ENCODE peak calls at places on chromosomes 5 and 9, in nine cellular contexts. N is NB4; K is T-helper 2 cell; C is iPS-NIHi11; S is effector memory CD8-positive, alpha-beta T cell; G is upper lobe of left lung; F is NCI-H2029; I is effector CD8-positive, alpha-beta T cell; O is ELR. U is an unnamed sample.

GRCh38 chr5:172775326-172776234 is 4.6 kb upstream of the DUSP1 start:
- DNase-seq in K (no peak), N (peak), C (no peak), S (no peak), O (peak), F (no peak), G (peak), I (no peak), U (no peak)

GRCh38 chr5:124104813-124105212 is 592.8 kb downstream of the CSNK1G3 start:
- DNase-seq in K (no peak), C (no peak), N (no peak), G (no peak), O (no peak), F (no peak), S (no peak), I (no peak), U (no peak)

GRCh38 chr9:72554221-72554641 is 32.8 kb downstream of the TMC1 start:
- DNase-seq in O (peak), K (no peak), G (no peak), S (no peak), N (no peak), C (peak), F (no peak), I (no peak), U (no peak)

GRCh38 chr5:23742701-23743100 is 235.3 kb downstream of the PRDM9 start:
- DNase-seq in G (no peak), K (no peak), C (no peak), O (no peak), F (no peak), S (no peak), N (no peak), I (no peak), U (no peak)

GRCh38 chr5:38800515-38800914 is 45.3 kb upstream of the OSMR start:
- DNase-seq in I (no peak), N (no peak), K (no peak), F (no peak), O (no peak), S (no peak), G (no peak), C (no peak), U (no peak)

GRCh38 chr5:113166285-113166684 is 189.7 kb downstream of the DCP2 start:
- DNase-seq in N (no peak), S (no peak), C (no peak), F (no peak), I (no peak), O (peak), G (no peak), K (no peak), U (no peak)

GRCh38 chr5:175457466-175457865 is 13.5 kb upstream of the DRD1 start:
- DNase-seq in C (no peak), G (no peak), F (no peak), K (no peak), N (no peak), I (no peak), O (peak), S (no peak), U (no peak)

GRCh38 chr5:100772011-100772410 is 131.1 kb downstream of the ST8SIA4 start:
- DNase-seq in N (no peak), O (no peak), S (no peak), C (no peak), K (no peak), G (no peak), I (no peak), F (no peak), U (no peak)

GRCh38 chr5:142325677-142326479 is 1.1 kb upstream of the SPRY4 start:
- DNase-seq in O (peak), N (peak), I (no peak), C (peak), G (peak), S (no peak), K (no peak), F (peak), U (no peak)

GRCh38 chr9:16626577-16627130 is 243.8 kb downstream of the BNC2 start:
- DNase-seq in I (no peak), O (peak), N (no peak), S (no peak), K (no peak), G (no peak), F (no peak), C (peak), U (no peak)

GRCh38 chr5:172820046-172820767 is 13.8 kb upstream of the ERGIC1 start:
- DNase-seq in N (no peak), K (no peak), O (no peak), C (no peak), I (no peak), S (no peak), G (peak), F (no peak), U (no peak)

GRCh38 chr9:108761530-108762347 is 94.0 kb downstream of the ACTL7B start:
- DNase-seq in O (peak), C (peak), S (no peak), I (no peak), K (no peak), G (no peak), F (peak), N (peak), U (peak)

GRCh38 chr5:176700239-176700847 is 53.1 kb downstream of the TSPAN17 start:
- DNase-seq in F (no peak), I (no peak), G (no peak), O (peak), N (peak), S (no peak), K (no peak), C (peak), U (no peak)

GRCh38 chr9:36064448-36065037 is 27.8 kb downstream of the RECK start:
- DNase-seq in N (no peak), S (no peak), G (no peak), I (no peak), O (peak), C (no peak), K (no peak), F (no peak), U (no peak)

GRCh38 chr5:180467576-180467975 is 26.6 kb upstream of the CNOT6 start:
- DNase-seq in F (no peak), S (no peak), G (no peak), O (no peak), N (no peak), K (no peak), C (peak), I (no peak), U (no peak)

GRCh38 chr5:34898258-34898895 is 16.9 kb downstream of the RAD1 start:
- DNase-seq in K (peak), C (peak), S (peak), G (no peak), I (peak), F (peak), O (peak), N (peak), U (peak)

GRCh38 chr5:86679529-86679928 is 61.8 kb downstream of the COX7C start:
- DNase-seq in O (peak), G (no peak), K (no peak), F (peak), S (no peak), N (peak), C (peak), I (no peak), U (no peak)

GRCh38 chr5:172646716-172647285 is 5.7 kb downstream of the NEURL1B start:
- DNase-seq in O (peak), G (no peak), F (peak), C (peak), I (no peak), S (no peak), K (no peak), N (no peak), U (no peak)

GRCh38 chr5:32163053-32163452 is 11.1 kb downstream of the GOLPH3 start:
- DNase-seq in C (no peak), G (no peak), K (no peak), O (no peak), I (no peak), N (no peak), S (no peak), F (no peak), U (no peak)

GRCh38 chr5:67530609-67531255 is 334.1 kb upstream of the CD180 start:
- DNase-seq in I (no peak), C (no peak), K (no peak), S (no peak), F (peak), N (no peak), O (no peak), G (no peak), U (no peak)

GRCh38 chr9:121353246-121353975 is 16.6 kb downstream of the STOM start:
- DNase-seq in G (no peak), N (peak), F (no peak), I (peak), C (no peak), S (peak), K (no peak), O (no peak), U (no peak)

GRCh38 chr5:11363779-11364178 is 540.5 kb downstream of the CTNND2 start:
- DNase-seq in N (no peak), F (no peak), O (no peak), G (no peak), C (no peak), S (no peak), K (no peak), I (no peak), U (no peak)

GRCh38 chr9:132804576-132805295 is 73.3 kb downstream of the AK8 start:
- DNase-seq in K (no peak), C (no peak), G (no peak), I (no peak), S (peak), O (no peak), N (no peak), F (peak), U (no peak)

GRCh38 chr5:122091942-122092600 is 14.0 kb upstream of the LOX start:
- DNase-seq in K (no peak), S (no peak), N (no peak), C (peak), F (no peak), G (no peak), I (no peak), O (peak), U (no peak)

GRCh38 chr5:149700347-149700746 is 29.8 kb upstream of the PPARGC1B start:
- DNase-seq in I (no peak), C (no peak), G (no peak), O (no peak), N (no peak), S (no peak), K (no peak), F (no peak), U (no peak)

GRCh38 chr5:109830955-109831502 is 141.3 kb downstream of the MAN2A1 start:
- DNase-seq in C (no peak), G (no peak), K (no peak), F (no peak), I (no peak), N (peak), O (peak), S (no peak), U (no peak)

GRCh38 chr5:173845321-173845720 is 42.8 kb upstream of the CPEB4 start:
- DNase-seq in O (no peak), C (no peak), K (no peak), G (no peak), S (no peak), I (no peak), F (no peak), N (no peak), U (no peak)

GRCh38 chr5:66724740-66725139 is 128.5 kb downstream of the MAST4 start:
- DNase-seq in F (no peak), C (no peak), O (peak), N (no peak), S (no peak), K (no peak), G (no peak), I (no peak), U (no peak)

GRCh38 chr9:108434502-108434901 is 421.3 kb downstream of the ACTL7B start:
- DNase-seq in K (no peak), C (no peak), S (no peak), F (no peak), G (no peak), I (no peak), O (peak), N (peak), U (no peak)

GRCh38 chr5:28734396-28734795 is 1696.0 kb upstream of the CDH9 start:
- DNase-seq in K (no peak), S (no peak), N (no peak), I (no peak), F (no peak), O (peak), C (no peak), G (no peak), U (no peak)

GRCh38 chr9:91948423-91949292 is 1.4 kb downstream of the ROR2 start:
- DNase-seq in N (peak), S (peak), G (peak), F (no peak), C (peak), K (no peak), I (no peak), O (peak), U (no peak)

GRCh38 chr9:71179183-71179582 is 57.8 kb upstream of the TRPM3 start:
- DNase-seq in I (no peak), S (no peak), F (no peak), G (no peak), N (no peak), O (no peak), C (no peak), K (no peak), U (no peak)

GRCh38 chr5:168793844-168794837 is 215.0 kb upstream of the PANK3 start:
- DNase-seq in I (no peak), K (no peak), C (no peak), F (no peak), S (no peak), O (peak), N (peak), G (no peak), U (no peak)

GRCh38 chr9:129307227-129307970 is 129.3 kb upstream of the IER5L start:
- DNase-seq in F (no peak), K (no peak), S (no peak), C (no peak), O (no peak), G (no peak), N (no peak), I (no peak), U (no peak)

GRCh38 chr5:1208743-1209551 is 7.6 kb downstream of the SLC6A19 start:
- DNase-seq in F (peak), C (peak), O (peak), G (peak), S (no peak), N (no peak), I (no peak), K (no peak), U (no peak)

GRCh38 chr5:76542887-76543690 is 80.1 kb downstream of the F2RL2 start:
- DNase-seq in N (peak), K (peak), C (no peak), G (no peak), F (no peak), O (no peak), I (peak), S (peak), U (peak)

GRCh38 chr5:91840412-91840811 is 457.3 kb upstream of the ARRDC3 start:
- DNase-seq in K (no peak), O (no peak), G (no peak), C (peak), S (no peak), I (no peak), N (no peak), F (no peak), U (no peak)

GRCh38 chr5:112374356-112374755 is 44.7 kb downstream of the EPB41L4A start:
- DNase-seq in K (no peak), G (no peak), I (no peak), S (no peak), F (no peak), N (no peak), O (no peak), C (no peak), U (no peak)

U was measured in KG1.